ENCODE peak calls at places on chromosome 11, in eight cellular contexts. M is GM12891, B is stomach, D is spleen, A is SK-N-MC, Y is HCT116, I is transverse colon, R is K562. P is an unnamed sample.

GRCh38 chr11:120547871-120548681 is 36.5 kb downstream of the GRIK4 start:
- DNase-seq in M (no peak), B (peak; percentile 70), D (peak; percentile 85), A (no peak), Y (peak; percentile 75), I (peak; percentile 46), R (no peak), P (no peak)

GRCh38 chr11:111555255-111555654 is 14.7 kb downstream of the LAYN start:
- DNase-seq in M (no peak), B (no peak), D (no peak), A (no peak), Y (no peak), I (no peak), R (no peak), P (no peak)

GRCh38 chr11:3170756-3171670 is 5.9 kb upstream of the OSBPL5 start:
- DNase-seq in M (peak; percentile 6), B (no peak), D (peak; percentile 64), A (no peak), Y (no peak), I (no peak), R (no peak), P (no peak)

GRCh38 chr11:22044126-22044525 is 148.8 kb upstream of the ANO5 start:
- DNase-seq in M (no peak), B (no peak), D (no peak), A (no peak), Y (no peak), I (no peak), R (no peak), P (no peak)

GRCh38 chr11:15145635-15146034 is 30.9 kb downstream of the INSC start:
- DNase-seq in M (no peak), B (peak; percentile 31), D (no peak), A (no peak), Y (no peak), I (peak; percentile 47), R (no peak), P (no peak)

GRCh38 chr11:7964873-7965272 is 374 bp downstream of the NLRP10 start:
- DNase-seq in M (no peak), B (no peak), D (no peak), A (no peak), Y (no peak), I (no peak), R (no peak), P (no peak)

GRCh38 chr11:69691449-69691848 is 12.4 kb downstream of the FGF19 start:
- DNase-seq in M (no peak), B (no peak), D (peak; percentile 7), A (no peak), Y (peak; percentile 74), I (no peak), R (no peak), P (no peak)

GRCh38 chr11:35178862-35179261 is 39.9 kb downstream of the CD44 start:
- DNase-seq in M (no peak), B (no peak), D (no peak), A (no peak), Y (no peak), I (no peak), R (no peak), P (no peak)

GRCh38 chr11:131739243-131739882 is 368.9 kb downstream of the NTM start:
- DNase-seq in M (no peak), B (no peak), D (no peak), A (no peak), Y (no peak), I (no peak), R (no peak), P (no peak)

DNA sequence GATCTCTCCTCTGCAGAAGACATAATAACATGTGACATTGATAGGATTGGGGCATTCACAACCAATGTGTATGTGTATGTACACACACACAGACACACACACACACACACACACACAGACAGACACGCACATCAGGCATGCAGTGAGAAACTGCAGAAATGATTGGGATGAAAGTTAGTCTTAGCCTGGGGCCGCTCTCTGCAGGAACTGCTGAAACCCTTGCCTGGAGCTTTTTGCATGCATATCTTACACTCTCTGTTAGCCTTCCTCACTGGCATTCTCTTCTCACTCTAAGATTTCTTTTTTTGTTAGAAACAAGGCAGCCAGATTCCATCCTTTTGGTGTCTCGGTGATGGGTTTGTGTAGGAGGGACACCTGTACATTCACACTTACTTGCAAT is 337.9 kb downstream of the NELL1 start:
- DNase-seq in M (no peak), B (no peak), D (no peak), A (no peak), Y (no peak), I (no peak), R (no peak), P (no peak)
- TF ChIP-seq POLR2AphosphoS5 in M (no peak), B (no peak), D (no peak), A (no peak), Y (no peak), I (no peak), R (no peak), P (no peak)

GRCh38 chr11:62895501-62895900 is 14.8 kb downstream of the SLC3A2 start:
- DNase-seq in M (no peak), B (no peak), D (no peak), A (no peak), Y (no peak), I (no peak), R (no peak), P (no peak)

GRCh38 chr11:62898027-62898426 is 17.3 kb downstream of the SLC3A2 start:
- DNase-seq in M (no peak), B (no peak), D (no peak), A (no peak), Y (no peak), I (no peak), R (no peak), P (no peak)

GRCh38 chr11:62892077-62892922 is 11.6 kb downstream of the SLC3A2 start:
- DNase-seq in M (no peak), B (no peak), D (no peak), A (no peak), Y (no peak), I (no peak), R (peak; percentile 32), P (no peak)

GRCh38 chr11:62896049-62896448 is 15.4 kb downstream of the SLC3A2 start:
- DNase-seq in M (no peak), B (no peak), D (no peak), A (no peak), Y (no peak), I (no peak), R (no peak), P (no peak)
- TF ChIP-seq POLR2AphosphoS5 in M (no peak), B (peak; percentile 22), D (peak; percentile 64), A (no peak), Y (no peak), I (no peak), R (no peak), P (no peak)

DNA sequence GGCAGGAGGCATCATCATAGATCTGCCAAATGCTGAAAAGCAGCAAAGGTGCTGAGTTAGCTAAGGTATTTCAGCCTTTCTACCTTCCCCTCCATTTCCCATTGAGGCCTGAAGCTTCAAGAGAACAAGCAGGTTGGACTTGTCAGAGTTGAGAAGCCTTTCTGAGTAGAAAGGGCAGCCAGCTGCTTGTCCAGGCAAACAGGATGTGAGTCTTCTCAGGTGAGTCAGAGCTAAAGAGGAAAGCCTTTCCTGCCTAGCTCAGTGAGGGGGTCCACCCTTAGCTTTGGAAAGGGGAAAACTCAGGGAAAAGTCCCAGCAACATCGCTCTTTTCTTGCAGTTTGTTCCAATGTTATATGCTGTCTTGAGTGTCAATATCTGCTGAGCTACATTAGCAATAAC is 13.2 kb upstream of the MPZL2 start:
- DNase-seq in M (no peak), B (peak; percentile 41), D (no peak), A (no peak), Y (peak; percentile 44), I (no peak), R (no peak), P (no peak)
- TF ChIP-seq POLR2AphosphoS5 in M (no peak), B (peak; percentile 51), D (no peak), A (no peak), Y (peak; percentile 30), I (no peak), R (no peak), P (no peak)

GRCh38 chr11:67627788-67628624 is 1.7 kb downstream of the NUDT8 start:
- DNase-seq in M (no peak), B (no peak), D (peak; percentile 76), A (no peak), Y (no peak), I (no peak), R (no peak), P (no peak)
- TF ChIP-seq POLR2AphosphoS5 in M (no peak), B (no peak), D (no peak), A (no peak), Y (no peak), I (no peak), R (no peak), P (no peak)

GRCh38 chr11:10807629-10808552 is 835 bp downstream of the EIF4G2 start:
- DNase-seq in M (no peak), B (peak; percentile 58), D (peak; percentile 93), A (no peak), Y (no peak), I (peak; percentile 61), R (peak; percentile 51), P (peak; percentile 32)
- TF ChIP-seq POLR2AphosphoS5 in M (no peak), B (peak; percentile 13), D (peak; percentile 43), A (no peak), Y (no peak), I (peak; percentile 20), R (peak; percentile 9), P (no peak)

DNA sequence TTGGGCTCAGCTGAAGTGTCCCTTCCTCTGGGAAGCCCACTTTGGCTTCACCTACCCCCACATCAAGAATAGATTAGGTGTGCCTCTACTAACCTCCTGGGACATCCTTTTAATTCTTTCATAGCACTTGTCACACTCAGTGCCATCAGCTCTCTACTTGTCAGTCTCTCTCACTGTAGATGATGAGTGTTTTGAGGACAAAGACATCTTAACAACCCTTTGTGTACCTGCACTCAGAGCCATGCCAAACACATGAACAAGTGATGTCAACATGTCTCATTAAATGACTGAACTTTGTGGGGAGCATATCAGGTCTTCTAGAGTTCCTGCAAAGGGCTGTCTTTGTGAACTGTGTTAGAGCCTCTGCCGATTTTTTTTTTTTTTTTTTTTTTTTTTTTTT is 87.0 kb upstream of the AMOTL1 start:
- DNase-seq in M (no peak), B (no peak), D (no peak), A (no peak), Y (no peak), I (no peak), R (no peak), P (no peak)
- TF ChIP-seq POLR2AphosphoS5 in M (no peak), B (no peak), D (no peak), A (no peak), Y (no peak), I (no peak), R (no peak), P (no peak)